ENCODE peak calls at places on chromosomes 4 and X, in six cellular contexts. One of them, this sample, is unnamed.

GRCh38 chr4:174069848-174070330 is 213.6 kb downstream of the FBXO8 start:
- DNase-seq in keratinocyte: no peak
- DNase-seq in cardiac muscle cell: no peak
- DNase-seq in ovary: no peak
- DNase-seq in endodermal cell: no peak
- DNase-seq in mesenchymal stem cell: peak; percentile 61
- DNase-seq in this sample: no peak

GRCh38 chrX:72011734-72012133 is 101.1 kb downstream of the NHSL2 start:
- DNase-seq in keratinocyte: no peak
- DNase-seq in cardiac muscle cell: no peak
- DNase-seq in ovary: no peak
- DNase-seq in mesenchymal stem cell: no peak
- DNase-seq in endodermal cell: no peak
- DNase-seq in this sample: no peak

GRCh38 chr4:89166971-89167475 is 55.7 kb downstream of the TIGD2 start:
- DNase-seq in cardiac muscle cell: no peak
- DNase-seq in keratinocyte: no peak
- DNase-seq in endodermal cell: no peak
- DNase-seq in ovary: no peak
- DNase-seq in mesenchymal stem cell: no peak
- DNase-seq in this sample: no peak

GRCh38 chr4:24896977-24897376 is 15.9 kb downstream of the CCDC149 start:
- DNase-seq in ovary: no peak
- DNase-seq in endodermal cell: peak; percentile 53
- DNase-seq in keratinocyte: no peak
- DNase-seq in mesenchymal stem cell: no peak
- DNase-seq in cardiac muscle cell: no peak
- DNase-seq in this sample: no peak

GRCh38 chrX:73182502-73183114 is 32.0 kb downstream of the NAP1L2 start:
- DNase-seq in mesenchymal stem cell: no peak
- DNase-seq in endodermal cell: no peak
- DNase-seq in keratinocyte: no peak
- DNase-seq in ovary: no peak
- DNase-seq in cardiac muscle cell: no peak
- DNase-seq in this sample: no peak

GRCh38 chr4:27318740-27319139 is 458.1 kb downstream of the STIM2 start:
- DNase-seq in mesenchymal stem cell: peak; percentile 35
- DNase-seq in endodermal cell: peak; percentile 92
- DNase-seq in ovary: no peak
- DNase-seq in cardiac muscle cell: peak; percentile 3
- DNase-seq in keratinocyte: no peak
- DNase-seq in this sample: peak; percentile 5

GRCh38 chr4:155819066-155819465 is 47.0 kb downstream of the ASIC5 start:
- DNase-seq in mesenchymal stem cell: no peak
- DNase-seq in endodermal cell: no peak
- DNase-seq in keratinocyte: no peak
- DNase-seq in cardiac muscle cell: peak; percentile 49
- DNase-seq in ovary: peak; percentile 9
- DNase-seq in this sample: peak; percentile 50

GRCh38 chr4:98626350-98626749 is 32.1 kb downstream of the TSPAN5 start:
- DNase-seq in mesenchymal stem cell: peak; percentile 76
- DNase-seq in keratinocyte: peak; percentile 38
- DNase-seq in cardiac muscle cell: peak; percentile 89
- DNase-seq in ovary: peak; percentile 86
- DNase-seq in endodermal cell: peak; percentile 84
- DNase-seq in this sample: peak; percentile 82

GRCh38 chr4:13543648-13544555 is at the start of gene NKX3-2:
- DNase-seq in keratinocyte: no peak
- DNase-seq in cardiac muscle cell: peak; percentile 34
- DNase-seq in endodermal cell: peak; percentile 84
- DNase-seq in mesenchymal stem cell: peak; percentile 59
- DNase-seq in ovary: no peak
- DNase-seq in this sample: peak; percentile 51

GRCh38 chrX:39907964-39908616 is 189.7 kb downstream of the BCOR start:
- DNase-seq in cardiac muscle cell: peak; percentile 88
- DNase-seq in keratinocyte: peak; percentile 76
- DNase-seq in mesenchymal stem cell: peak; percentile 96
- DNase-seq in ovary: peak; percentile 76
- DNase-seq in endodermal cell: peak; percentile 82
- DNase-seq in this sample: peak; percentile 87

GRCh38 chrX:55008571-55009358 is 8.6 kb downstream of the APEX2 start:
- DNase-seq in endodermal cell: no peak
- DNase-seq in cardiac muscle cell: peak; percentile 17
- DNase-seq in mesenchymal stem cell: peak; percentile 24
- DNase-seq in ovary: no peak
- DNase-seq in keratinocyte: no peak
- DNase-seq in this sample: no peak

GRCh38 chr4:5821665-5822358 is 71.1 kb downstream of the CRMP1 start:
- DNase-seq in ovary: no peak
- DNase-seq in cardiac muscle cell: no peak
- DNase-seq in endodermal cell: peak; percentile 91
- DNase-seq in keratinocyte: no peak
- DNase-seq in mesenchymal stem cell: no peak
- DNase-seq in this sample: peak; percentile 6

GRCh38 chr4:113499696-113500095 is 261.8 kb downstream of the CAMK2D start:
- DNase-seq in mesenchymal stem cell: peak; percentile 73
- DNase-seq in endodermal cell: no peak
- DNase-seq in cardiac muscle cell: peak; percentile 65
- DNase-seq in ovary: no peak
- DNase-seq in keratinocyte: no peak
- DNase-seq in this sample: peak; percentile 57

GRCh38 chr4:184644553-184645307 is 4.5 kb downstream of the CASP3 start:
- DNase-seq in ovary: no peak
- DNase-seq in endodermal cell: no peak
- DNase-seq in keratinocyte: no peak
- DNase-seq in mesenchymal stem cell: peak; percentile 61
- DNase-seq in cardiac muscle cell: no peak
- DNase-seq in this sample: no peak
- H3K36me3 ChIP-seq in ovary: no peaks in the 10 kb centered on the region
- H3K36me3 ChIP-seq in endodermal cell: peaks cover 26% of the 10 kb centered on the region
- H3K36me3 ChIP-seq in keratinocyte: peaks cover 13% of the 10 kb centered on the region
- H3K36me3 ChIP-seq in mesenchymal stem cell: peaks cover 44% of the 10 kb centered on the region
- H3K36me3 ChIP-seq in cardiac muscle cell: no peaks in the 10 kb centered on the region
- H3K36me3 ChIP-seq in this sample: peaks cover 14% of the 10 kb centered on the region

GRCh38 chr4:139509727-139510410 is 46.1 kb downstream of the SETD7 start:
- DNase-seq in cardiac muscle cell: peak; percentile 29
- DNase-seq in keratinocyte: no peak
- DNase-seq in endodermal cell: peak; percentile 80
- DNase-seq in ovary: no peak
- DNase-seq in mesenchymal stem cell: no peak
- DNase-seq in this sample: no peak

GRCh38 chr4:139511320-139511719 is 44.7 kb downstream of the SETD7 start:
- DNase-seq in mesenchymal stem cell: no peak
- DNase-seq in ovary: no peak
- DNase-seq in cardiac muscle cell: peak; percentile 39
- DNase-seq in keratinocyte: no peak
- DNase-seq in endodermal cell: no peak
- DNase-seq in this sample: no peak

GRCh38 chr4:139503622-139504166 is 49.8 kb downstream of the RAB33B start:
- DNase-seq in cardiac muscle cell: no peak
- DNase-seq in mesenchymal stem cell: no peak
- DNase-seq in ovary: no peak
- DNase-seq in keratinocyte: no peak
- DNase-seq in endodermal cell: no peak
- DNase-seq in this sample: no peak

GRCh38 chr4:139506774-139507173 is 49.2 kb downstream of the SETD7 start:
- DNase-seq in ovary: no peak
- DNase-seq in endodermal cell: no peak
- DNase-seq in mesenchymal stem cell: no peak
- DNase-seq in keratinocyte: no peak
- DNase-seq in cardiac muscle cell: no peak
- DNase-seq in this sample: no peak

GRCh38 chr4:139508581-139509237 is 47.3 kb downstream of the SETD7 start:
- DNase-seq in cardiac muscle cell: no peak
- DNase-seq in keratinocyte: no peak
- DNase-seq in endodermal cell: no peak
- DNase-seq in ovary: no peak
- DNase-seq in mesenchymal stem cell: no peak
- DNase-seq in this sample: no peak
- H3K36me3 ChIP-seq in cardiac muscle cell: peaks cover 3% of the 10 kb centered on the region
- H3K36me3 ChIP-seq in keratinocyte: peaks cover 12% of the 10 kb centered on the region
- H3K36me3 ChIP-seq in endodermal cell: peaks cover 64% of the 10 kb centered on the region
- H3K36me3 ChIP-seq in ovary: no peaks in the 10 kb centered on the region
- H3K36me3 ChIP-seq in mesenchymal stem cell: peaks cover 78% of the 10 kb centered on the region
- H3K36me3 ChIP-seq in this sample: peaks cover 63% of the 10 kb centered on the region

DNA sequence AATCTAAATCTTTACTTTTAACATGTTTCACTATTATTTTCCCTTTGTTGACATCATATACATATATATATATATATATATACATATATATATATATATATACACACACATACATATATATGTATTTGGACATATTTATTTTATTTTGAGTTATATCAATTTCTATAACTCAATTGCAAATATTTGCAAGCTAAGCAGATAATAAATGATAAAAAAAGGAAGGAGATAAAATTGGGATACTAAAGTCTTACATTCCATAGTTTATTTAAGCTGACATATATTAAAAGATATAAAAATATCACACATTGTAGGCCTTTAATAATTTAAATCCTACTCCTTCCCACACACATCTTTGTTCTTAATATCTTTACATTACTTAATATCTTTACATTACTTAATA is 372.2 kb downstream of the GRXCR1 start:
- DNase-seq in cardiac muscle cell: no peak
- DNase-seq in keratinocyte: no peak
- DNase-seq in ovary: no peak
- DNase-seq in mesenchymal stem cell: no peak
- DNase-seq in endodermal cell: no peak
- DNase-seq in this sample: no peak
- H3K36me3 ChIP-seq in cardiac muscle cell: no peaks in the 10 kb centered on the region
- H3K36me3 ChIP-seq in keratinocyte: no peaks in the 10 kb centered on the region
- H3K36me3 ChIP-seq in ovary: no peaks in the 10 kb centered on the region
- H3K36me3 ChIP-seq in mesenchymal stem cell: no peaks in the 10 kb centered on the region
- H3K36me3 ChIP-seq in endodermal cell: no peaks in the 10 kb centered on the region
- H3K36me3 ChIP-seq in this sample: no peaks in the 10 kb centered on the region

GRCh38 chr4:145103496-145103895 is 5.4 kb downstream of the ABCE1 start:
- DNase-seq in endodermal cell: no peak
- DNase-seq in cardiac muscle cell: no peak
- DNase-seq in keratinocyte: no peak
- DNase-seq in ovary: no peak
- DNase-seq in mesenchymal stem cell: no peak
- DNase-seq in this sample: no peak

GRCh38 chr4:145108128-145108527 is 10.0 kb downstream of the ABCE1 start:
- DNase-seq in endodermal cell: no peak
- DNase-seq in mesenchymal stem cell: no peak
- DNase-seq in cardiac muscle cell: no peak
- DNase-seq in ovary: no peak
- DNase-seq in keratinocyte: no peak
- DNase-seq in this sample: no peak

GRCh38 chr4:145102619-145103018 is 4.5 kb downstream of the ABCE1 start:
- DNase-seq in mesenchymal stem cell: no peak
- DNase-seq in keratinocyte: no peak
- DNase-seq in ovary: no peak
- DNase-seq in endodermal cell: no peak
- DNase-seq in cardiac muscle cell: no peak
- DNase-seq in this sample: no peak

DNA sequence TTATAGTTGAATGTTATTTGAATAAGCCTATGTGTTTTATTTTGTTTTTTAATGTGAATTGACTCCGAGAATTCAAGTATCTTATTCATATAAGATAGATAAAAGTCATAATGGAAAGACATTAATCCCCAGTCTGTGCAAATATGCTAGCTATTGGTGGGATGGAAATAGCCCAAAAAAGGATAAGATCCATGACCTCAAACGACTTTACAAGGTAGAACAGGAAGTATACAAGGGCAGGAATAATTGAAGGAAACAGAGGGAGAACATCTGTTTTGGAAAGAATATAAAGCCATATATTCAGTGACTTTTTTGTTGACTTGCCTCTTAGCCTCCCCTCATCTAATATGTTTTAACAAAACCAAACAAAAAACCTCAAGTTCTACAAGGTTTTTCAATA is 9.0 kb downstream of the ABCE1 start:
- DNase-seq in mesenchymal stem cell: no peak
- DNase-seq in ovary: no peak
- DNase-seq in keratinocyte: no peak
- DNase-seq in cardiac muscle cell: no peak
- DNase-seq in endodermal cell: no peak
- DNase-seq in this sample: no peak
- H3K36me3 ChIP-seq in mesenchymal stem cell: peaks cover 78% of the 10 kb centered on the region
- H3K36me3 ChIP-seq in ovary: no peaks in the 10 kb centered on the region
- H3K36me3 ChIP-seq in keratinocyte: peaks cover 16% of the 10 kb centered on the region
- H3K36me3 ChIP-seq in cardiac muscle cell: peaks cover 64% of the 10 kb centered on the region
- H3K36me3 ChIP-seq in endodermal cell: peaks cover 80% of the 10 kb centered on the region
- H3K36me3 ChIP-seq in this sample: peaks cover 78% of the 10 kb centered on the region

GRCh38 chr4:128865132-128865531 is 55.6 kb downstream of the JADE1 start:
- DNase-seq in mesenchymal stem cell: no peak
- DNase-seq in keratinocyte: no peak
- DNase-seq in ovary: no peak
- DNase-seq in endodermal cell: no peak
- DNase-seq in cardiac muscle cell: no peak
- DNase-seq in this sample: no peak

GRCh38 chr4:128866691-128867090 is 57.2 kb downstream of the JADE1 start:
- DNase-seq in mesenchymal stem cell: no peak
- DNase-seq in cardiac muscle cell: no peak
- DNase-seq in ovary: no peak
- DNase-seq in endodermal cell: no peak
- DNase-seq in keratinocyte: no peak
- DNase-seq in this sample: no peak

GRCh38 chr4:128863314-128864075 is 54.0 kb downstream of the JADE1 start:
- DNase-seq in cardiac muscle cell: peak; percentile 89
- DNase-seq in endodermal cell: peak; percentile 97
- DNase-seq in ovary: peak; percentile 78
- DNase-seq in mesenchymal stem cell: peak; percentile 84
- DNase-seq in keratinocyte: peak; percentile 30
- DNase-seq in this sample: peak; percentile 88

GRCh38 chr4:128868758-128869157 is 59.3 kb downstream of the JADE1 start:
- DNase-seq in cardiac muscle cell: peak; percentile 81
- DNase-seq in ovary: no peak
- DNase-seq in endodermal cell: no peak
- DNase-seq in mesenchymal stem cell: no peak
- DNase-seq in keratinocyte: no peak
- DNase-seq in this sample: no peak

DNA sequence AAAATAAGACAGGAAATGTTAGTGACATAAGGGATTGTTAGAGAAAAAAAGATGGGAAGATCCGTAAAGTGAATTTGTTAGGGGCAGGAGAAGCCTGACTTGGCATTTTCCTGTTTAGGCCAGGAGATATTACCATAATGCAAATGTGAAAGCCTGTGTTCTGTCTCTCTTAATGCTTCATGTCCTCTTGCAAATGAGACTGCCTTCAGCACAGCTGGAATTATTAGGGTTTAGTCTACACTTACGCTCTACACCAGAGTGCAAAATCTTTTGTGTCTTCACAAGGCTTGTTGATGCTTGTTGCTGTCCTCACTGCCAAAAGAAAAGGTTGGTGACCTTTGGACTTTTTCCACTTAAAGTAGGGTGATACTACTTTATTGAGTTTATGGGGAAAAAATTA is 56.8 kb downstream of the JADE1 start:
- DNase-seq in ovary: no peak
- DNase-seq in keratinocyte: no peak
- DNase-seq in cardiac muscle cell: no peak
- DNase-seq in endodermal cell: no peak
- DNase-seq in mesenchymal stem cell: no peak
- DNase-seq in this sample: no peak
- H3K36me3 ChIP-seq in ovary: no peaks in the 10 kb centered on the region
- H3K36me3 ChIP-seq in keratinocyte: peaks cover 9% of the 10 kb centered on the region
- H3K36me3 ChIP-seq in cardiac muscle cell: peaks cover 8% of the 10 kb centered on the region
- H3K36me3 ChIP-seq in endodermal cell: peaks cover 93% of the 10 kb centered on the region
- H3K36me3 ChIP-seq in mesenchymal stem cell: peaks cover 90% of the 10 kb centered on the region
- H3K36me3 ChIP-seq in this sample: peaks cover 95% of the 10 kb centered on the region

GRCh38 chr4:2565533-2565932 is 29.1 kb downstream of the FAM193A start:
- DNase-seq in endodermal cell: no peak
- DNase-seq in keratinocyte: no peak
- DNase-seq in mesenchymal stem cell: no peak
- DNase-seq in ovary: no peak
- DNase-seq in cardiac muscle cell: no peak
- DNase-seq in this sample: no peak
- H3K36me3 ChIP-seq in endodermal cell: peaks cover 35% of the 10 kb centered on the region
- H3K36me3 ChIP-seq in keratinocyte: peaks cover 11% of the 10 kb centered on the region
- H3K36me3 ChIP-seq in mesenchymal stem cell: peaks cover 20% of the 10 kb centered on the region
- H3K36me3 ChIP-seq in ovary: no peaks in the 10 kb centered on the region
- H3K36me3 ChIP-seq in cardiac muscle cell: peaks cover 3% of the 10 kb centered on the region
- H3K36me3 ChIP-seq in this sample: peaks cover 7% of the 10 kb centered on the region